ENCODE peak calls at places on chromosomes 13 and 19, in seven cellular contexts. One of them, this sample, is unnamed.

GRCh38 chr13:51895906-51896888 is 34.4 kb downstream of the CCDC70 start:
- DNase-seq in dorsolateral prefrontal cortex: peak
- DNase-seq in heart left ventricle: no peak
- DNase-seq in osteoblast: peak
- DNase-seq in psoas muscle: peak
- DNase-seq in hepatocyte: peak
- DNase-seq in AG04449: peak
- DNase-seq in this sample: peak

GRCh38 chr13:30870049-30870884 is 35.8 kb upstream of the MEDAG start:
- DNase-seq in heart left ventricle: peak
- DNase-seq in osteoblast: peak
- DNase-seq in AG04449: peak
- DNase-seq in dorsolateral prefrontal cortex: no peak
- DNase-seq in psoas muscle: peak
- DNase-seq in hepatocyte: peak
- DNase-seq in this sample: peak

GRCh38 chr19:5536337-5536894 is 31.3 kb downstream of the TINCR start:
- DNase-seq in psoas muscle: peak
- DNase-seq in hepatocyte: peak
- DNase-seq in dorsolateral prefrontal cortex: peak
- DNase-seq in heart left ventricle: peak
- DNase-seq in AG04449: no peak
- DNase-seq in osteoblast: peak
- DNase-seq in this sample: peak

GRCh38 chr19:47598407-47599349 is 10.3 kb upstream of the BICRA start:
- DNase-seq in osteoblast: peak
- DNase-seq in psoas muscle: peak
- DNase-seq in AG04449: peak
- DNase-seq in dorsolateral prefrontal cortex: no peak
- DNase-seq in heart left ventricle: no peak
- DNase-seq in hepatocyte: peak
- DNase-seq in this sample: peak

GRCh38 chr19:38173324-38174041 is 50.5 kb downstream of the DPF1 start:
- DNase-seq in dorsolateral prefrontal cortex: peak
- DNase-seq in AG04449: no peak
- DNase-seq in psoas muscle: peak
- DNase-seq in heart left ventricle: peak
- DNase-seq in hepatocyte: no peak
- DNase-seq in osteoblast: peak
- DNase-seq in this sample: no peak

GRCh38 chr19:7450243-7451223 is 38.3 kb downstream of the PEX11G start:
- DNase-seq in osteoblast: no peak
- DNase-seq in heart left ventricle: no peak
- DNase-seq in AG04449: no peak
- DNase-seq in dorsolateral prefrontal cortex: no peak
- DNase-seq in psoas muscle: no peak
- DNase-seq in hepatocyte: peak
- DNase-seq in this sample: no peak

GRCh38 chr19:1167687-1168561 is 6.1 kb downstream of the SBNO2 start:
- DNase-seq in AG04449: no peak
- DNase-seq in psoas muscle: peak
- DNase-seq in dorsolateral prefrontal cortex: no peak
- DNase-seq in heart left ventricle: no peak
- DNase-seq in hepatocyte: no peak
- DNase-seq in osteoblast: no peak
- DNase-seq in this sample: no peak

GRCh38 chr19:2494084-2494446 is 18.1 kb downstream of the GADD45B start:
- DNase-seq in osteoblast: peak
- DNase-seq in AG04449: no peak
- DNase-seq in dorsolateral prefrontal cortex: peak
- DNase-seq in heart left ventricle: no peak
- DNase-seq in psoas muscle: peak
- DNase-seq in hepatocyte: peak
- DNase-seq in this sample: no peak

GRCh38 chr13:30779608-30780007 is 44.3 kb downstream of the ALOX5AP start:
- DNase-seq in psoas muscle: no peak
- DNase-seq in hepatocyte: no peak
- DNase-seq in AG04449: no peak
- DNase-seq in dorsolateral prefrontal cortex: no peak
- DNase-seq in osteoblast: no peak
- DNase-seq in heart left ventricle: no peak
- DNase-seq in this sample: no peak

GRCh38 chr19:31340059-31341025 is 8.9 kb downstream of the TSHZ3 start:
- DNase-seq in heart left ventricle: no peak
- DNase-seq in dorsolateral prefrontal cortex: no peak
- DNase-seq in osteoblast: no peak
- DNase-seq in psoas muscle: no peak
- DNase-seq in AG04449: peak
- DNase-seq in hepatocyte: peak
- DNase-seq in this sample: no peak

GRCh38 chr19:46828484-46828883 is 22.2 kb downstream of the AP2S1 start:
- DNase-seq in dorsolateral prefrontal cortex: no peak
- DNase-seq in AG04449: no peak
- DNase-seq in osteoblast: peak
- DNase-seq in heart left ventricle: no peak
- DNase-seq in psoas muscle: no peak
- DNase-seq in hepatocyte: no peak
- DNase-seq in this sample: no peak

GRCh38 chr13:94419304-94419943 is 60.1 kb downstream of the DCT start:
- DNase-seq in osteoblast: peak
- DNase-seq in dorsolateral prefrontal cortex: no peak
- DNase-seq in psoas muscle: no peak
- DNase-seq in AG04449: no peak
- DNase-seq in hepatocyte: no peak
- DNase-seq in heart left ventricle: no peak
- DNase-seq in this sample: no peak

GRCh38 chr13:42334329-42334706 is 62.4 kb downstream of the AKAP11 start:
- DNase-seq in osteoblast: peak
- DNase-seq in hepatocyte: no peak
- DNase-seq in heart left ventricle: no peak
- DNase-seq in psoas muscle: no peak
- DNase-seq in dorsolateral prefrontal cortex: no peak
- DNase-seq in AG04449: no peak
- DNase-seq in this sample: peak

GRCh38 chr19:35124098-35125060 is 8.8 kb downstream of the FXYD3 start:
- DNase-seq in hepatocyte: peak
- DNase-seq in AG04449: peak
- DNase-seq in heart left ventricle: peak
- DNase-seq in dorsolateral prefrontal cortex: peak
- DNase-seq in psoas muscle: peak
- DNase-seq in osteoblast: peak
- DNase-seq in this sample: peak

GRCh38 chr13:113296842-113297369 is at the start of gene LAMP1:
- DNase-seq in hepatocyte: peak
- DNase-seq in dorsolateral prefrontal cortex: peak
- DNase-seq in psoas muscle: peak
- DNase-seq in heart left ventricle: peak
- DNase-seq in AG04449: peak
- DNase-seq in osteoblast: peak
- DNase-seq in this sample: peak
- TF ChIP-seq CTCF in hepatocyte: no peak
- TF ChIP-seq CTCF in dorsolateral prefrontal cortex: peak
- TF ChIP-seq CTCF in psoas muscle: no peak
- TF ChIP-seq CTCF in heart left ventricle: no peak
- TF ChIP-seq CTCF in AG04449: no peak
- TF ChIP-seq CTCF in osteoblast: no peak
- TF ChIP-seq CTCF in this sample: no peak

DNA sequence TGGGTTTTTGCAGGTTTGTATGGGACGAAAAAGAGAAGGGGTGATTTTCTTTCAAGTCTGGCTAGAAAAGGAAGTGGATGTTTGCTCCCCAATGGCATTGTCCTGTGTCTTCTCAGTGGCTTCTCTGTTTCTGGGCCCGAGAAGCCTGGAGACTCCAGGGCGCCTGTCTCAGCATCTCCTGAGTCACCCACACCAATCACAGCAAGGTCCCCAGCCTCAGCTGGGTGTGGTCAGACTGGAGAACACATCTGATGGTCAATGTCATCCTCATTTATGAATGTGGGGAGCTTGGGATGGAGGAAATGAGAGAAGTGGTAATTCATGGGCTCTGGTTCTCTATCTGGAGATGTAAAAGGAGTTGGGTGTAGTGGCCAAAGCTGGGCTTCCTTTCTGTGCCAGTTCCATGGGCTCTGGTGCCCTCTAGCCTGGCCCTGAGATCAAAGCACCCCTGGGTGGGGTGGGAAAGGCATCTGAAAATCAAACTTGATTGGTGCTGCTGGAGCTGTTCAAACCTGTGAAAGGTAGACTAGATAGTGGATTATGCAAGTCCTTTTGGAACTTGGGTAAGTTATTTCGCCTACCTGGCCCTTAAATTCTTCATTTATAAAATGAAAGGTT is 13.4 kb downstream of the RASL11A start:
- DNase-seq in psoas muscle: no peak
- DNase-seq in osteoblast: no peak
- DNase-seq in dorsolateral prefrontal cortex: peak
- DNase-seq in heart left ventricle: no peak
- DNase-seq in AG04449: no peak
- DNase-seq in hepatocyte: no peak
- DNase-seq in this sample: peak
- TF ChIP-seq CTCF in psoas muscle: peak
- TF ChIP-seq CTCF in osteoblast: peak
- TF ChIP-seq CTCF in dorsolateral prefrontal cortex: peak
- TF ChIP-seq CTCF in heart left ventricle: peak
- TF ChIP-seq CTCF in AG04449: peak
- TF ChIP-seq CTCF in hepatocyte: no peak
- TF ChIP-seq CTCF in this sample: no peak

GRCh38 chr13:73948848-73949529 is 185.2 kb downstream of the KLF12 start:
- DNase-seq in psoas muscle: no peak
- DNase-seq in AG04449: no peak
- DNase-seq in heart left ventricle: no peak
- DNase-seq in dorsolateral prefrontal cortex: no peak
- DNase-seq in hepatocyte: no peak
- DNase-seq in osteoblast: no peak
- DNase-seq in this sample: no peak

GRCh38 chr13:73943965-73944233 is 190.3 kb downstream of the KLF12 start:
- DNase-seq in heart left ventricle: no peak
- DNase-seq in hepatocyte: no peak
- DNase-seq in psoas muscle: no peak
- DNase-seq in osteoblast: no peak
- DNase-seq in AG04449: no peak
- DNase-seq in dorsolateral prefrontal cortex: no peak
- DNase-seq in this sample: no peak

GRCh38 chr13:73945871-73946270 is 188.3 kb downstream of the KLF12 start:
- DNase-seq in heart left ventricle: peak
- DNase-seq in AG04449: no peak
- DNase-seq in osteoblast: no peak
- DNase-seq in hepatocyte: no peak
- DNase-seq in dorsolateral prefrontal cortex: no peak
- DNase-seq in psoas muscle: peak
- DNase-seq in this sample: no peak

GRCh38 chr13:73943137-73943964 is 190.9 kb downstream of the KLF12 start:
- DNase-seq in hepatocyte: no peak
- DNase-seq in dorsolateral prefrontal cortex: no peak
- DNase-seq in heart left ventricle: no peak
- DNase-seq in osteoblast: peak
- DNase-seq in psoas muscle: no peak
- DNase-seq in AG04449: no peak
- DNase-seq in this sample: no peak

DNA sequence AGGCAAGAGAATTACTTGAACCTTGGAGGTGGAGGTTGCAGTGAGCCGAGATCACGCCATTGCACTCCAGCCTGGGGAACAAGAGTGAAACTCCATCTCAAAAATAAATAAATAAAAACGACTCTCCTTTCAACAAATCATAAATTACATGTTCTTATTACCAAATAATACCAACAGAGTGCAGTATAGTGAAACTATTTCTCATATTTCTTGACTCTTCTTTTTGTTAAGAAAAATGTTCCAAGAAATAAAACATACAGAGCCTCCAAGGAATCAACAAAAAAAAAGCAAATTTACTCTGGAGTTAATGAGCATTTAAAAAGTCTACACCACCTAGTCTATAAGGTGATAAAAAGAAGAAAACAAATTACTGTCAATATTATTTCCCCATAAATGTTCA is 188.8 kb downstream of the KLF12 start:
- DNase-seq in hepatocyte: no peak
- DNase-seq in psoas muscle: no peak
- DNase-seq in dorsolateral prefrontal cortex: no peak
- DNase-seq in AG04449: no peak
- DNase-seq in osteoblast: no peak
- DNase-seq in heart left ventricle: no peak
- DNase-seq in this sample: no peak
- TF ChIP-seq CTCF in hepatocyte: peak
- TF ChIP-seq CTCF in psoas muscle: peak
- TF ChIP-seq CTCF in dorsolateral prefrontal cortex: no peak
- TF ChIP-seq CTCF in AG04449: no peak
- TF ChIP-seq CTCF in osteoblast: peak
- TF ChIP-seq CTCF in heart left ventricle: peak
- TF ChIP-seq CTCF in this sample: no peak

GRCh38 chr13:39105110-39105509 is 66.9 kb downstream of the NHLRC3 start:
- DNase-seq in AG04449: no peak
- DNase-seq in hepatocyte: no peak
- DNase-seq in dorsolateral prefrontal cortex: no peak
- DNase-seq in psoas muscle: no peak
- DNase-seq in heart left ventricle: no peak
- DNase-seq in osteoblast: no peak
- DNase-seq in this sample: no peak

GRCh38 chr13:39106216-39106995 is 68.2 kb downstream of the NHLRC3 start:
- DNase-seq in dorsolateral prefrontal cortex: no peak
- DNase-seq in AG04449: no peak
- DNase-seq in hepatocyte: no peak
- DNase-seq in osteoblast: no peak
- DNase-seq in psoas muscle: no peak
- DNase-seq in heart left ventricle: no peak
- DNase-seq in this sample: no peak

GRCh38 chr13:39102981-39103490 is 64.8 kb downstream of the NHLRC3 start:
- DNase-seq in AG04449: no peak
- DNase-seq in psoas muscle: no peak
- DNase-seq in osteoblast: no peak
- DNase-seq in hepatocyte: no peak
- DNase-seq in dorsolateral prefrontal cortex: peak
- DNase-seq in heart left ventricle: no peak
- DNase-seq in this sample: no peak

GRCh38 chr13:39095500-39095899 is 57.2 kb downstream of the NHLRC3 start:
- DNase-seq in AG04449: no peak
- DNase-seq in psoas muscle: no peak
- DNase-seq in hepatocyte: no peak
- DNase-seq in dorsolateral prefrontal cortex: no peak
- DNase-seq in osteoblast: no peak
- DNase-seq in heart left ventricle: no peak
- DNase-seq in this sample: no peak

DNA sequence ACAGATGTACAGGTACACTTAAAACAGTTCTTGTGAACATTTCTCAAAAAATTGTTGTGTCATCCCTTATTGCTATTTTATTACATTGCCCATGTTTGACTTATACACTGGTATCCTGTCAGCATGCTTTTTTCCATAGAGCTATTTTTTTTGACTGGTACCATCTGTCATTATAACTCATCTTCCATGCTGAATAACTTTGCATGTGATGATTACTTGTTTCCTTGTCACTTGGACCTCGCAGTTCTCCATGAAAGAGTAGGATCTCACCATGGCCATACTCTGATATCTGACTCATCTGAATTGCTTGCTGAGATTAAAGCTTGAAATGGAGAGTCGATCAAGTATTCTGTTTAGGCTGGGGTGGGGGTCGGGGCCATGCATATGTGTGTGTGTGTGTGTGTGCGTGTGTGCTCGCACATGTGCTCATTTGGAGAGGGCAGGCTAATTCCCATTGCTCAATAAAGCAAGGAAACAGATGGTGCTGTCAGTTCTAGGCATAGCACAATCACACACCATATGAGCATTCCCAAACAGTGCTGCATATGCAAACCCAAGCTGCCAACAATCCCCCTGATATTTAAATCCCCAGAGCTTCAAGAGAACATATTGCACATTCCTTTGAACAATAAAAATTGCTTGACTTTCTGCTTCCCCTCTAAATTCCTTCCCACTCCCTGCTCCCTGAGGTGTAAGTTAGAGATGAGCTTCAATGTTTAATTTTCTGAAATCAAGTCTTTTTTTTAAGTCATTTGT is 62.9 kb downstream of the NHLRC3 start:
- DNase-seq in heart left ventricle: no peak
- DNase-seq in AG04449: no peak
- DNase-seq in psoas muscle: no peak
- DNase-seq in dorsolateral prefrontal cortex: no peak
- DNase-seq in hepatocyte: no peak
- DNase-seq in osteoblast: no peak
- DNase-seq in this sample: no peak
- TF ChIP-seq CTCF in heart left ventricle: no peak
- TF ChIP-seq CTCF in AG04449: no peak
- TF ChIP-seq CTCF in psoas muscle: no peak
- TF ChIP-seq CTCF in dorsolateral prefrontal cortex: no peak
- TF ChIP-seq CTCF in hepatocyte: no peak
- TF ChIP-seq CTCF in osteoblast: no peak
- TF ChIP-seq CTCF in this sample: no peak